ENCODE peak calls at places on chromosome 1, in ten cellular contexts. One of them, this sample, is unnamed.

GRCh38 chr1:10779841-10780240 is 16.6 kb downstream of the CASZ1 start:
- DNase-seq in mesothelial cell of epicardium: no peak
- DNase-seq in hepatic stellate cell: no peak
- DNase-seq in HTR-8/SVneo: no peak
- DNase-seq in activated naive CD8-positive, alpha-beta T cell treated with anti-CD3 and anti-CD28 coated beads, Interleukin-2, amount 10 ng/mL, durations not matched to agents 7 days and 5 days: no peak
- DNase-seq in NCI-H774: no peak
- DNase-seq in mucosa of descending colon: peak
- DNase-seq in cardiac fibroblast: no peak
- DNase-seq in stimulated activated CD4-positive, alpha-beta T cell treated with anti-CD3 and anti-CD28 coated beads, Interleukin-12 subunit alpha, Interleukin-12 subunit beta, amount 100 ng/mL, for 4 hours: no peak
- DNase-seq in endothelial cell: no peak
- DNase-seq in this sample: no peak

GRCh38 chr1:207866471-207867135 is 44.3 kb downstream of the CD34 start:
- DNase-seq in cardiac fibroblast: peak
- DNase-seq in endothelial cell: no peak
- DNase-seq in hepatic stellate cell: peak
- DNase-seq in HTR-8/SVneo: no peak
- DNase-seq in mucosa of descending colon: peak
- DNase-seq in stimulated activated CD4-positive, alpha-beta T cell treated with anti-CD3 and anti-CD28 coated beads, Interleukin-12 subunit alpha, Interleukin-12 subunit beta, amount 100 ng/mL, for 4 hours: no peak
- DNase-seq in mesothelial cell of epicardium: no peak
- DNase-seq in NCI-H774: no peak
- DNase-seq in activated naive CD8-positive, alpha-beta T cell treated with anti-CD3 and anti-CD28 coated beads, Interleukin-2, amount 10 ng/mL, durations not matched to agents 7 days and 5 days: no peak
- DNase-seq in this sample: no peak

GRCh38 chr1:205700865-205701401 is 20.6 kb upstream of the SLC45A3 start:
- DNase-seq in hepatic stellate cell: no peak
- DNase-seq in mesothelial cell of epicardium: no peak
- DNase-seq in HTR-8/SVneo: no peak
- DNase-seq in cardiac fibroblast: peak
- DNase-seq in mucosa of descending colon: no peak
- DNase-seq in NCI-H774: no peak
- DNase-seq in endothelial cell: peak
- DNase-seq in activated naive CD8-positive, alpha-beta T cell treated with anti-CD3 and anti-CD28 coated beads, Interleukin-2, amount 10 ng/mL, durations not matched to agents 7 days and 5 days: no peak
- DNase-seq in stimulated activated CD4-positive, alpha-beta T cell treated with anti-CD3 and anti-CD28 coated beads, Interleukin-12 subunit alpha, Interleukin-12 subunit beta, amount 100 ng/mL, for 4 hours: no peak
- DNase-seq in this sample: no peak

GRCh38 chr1:196669051-196669450 is 17.2 kb downstream of the CFH start:
- DNase-seq in hepatic stellate cell: no peak
- DNase-seq in mesothelial cell of epicardium: no peak
- DNase-seq in HTR-8/SVneo: no peak
- DNase-seq in cardiac fibroblast: no peak
- DNase-seq in NCI-H774: no peak
- DNase-seq in activated naive CD8-positive, alpha-beta T cell treated with anti-CD3 and anti-CD28 coated beads, Interleukin-2, amount 10 ng/mL, durations not matched to agents 7 days and 5 days: no peak
- DNase-seq in mucosa of descending colon: no peak
- DNase-seq in stimulated activated CD4-positive, alpha-beta T cell treated with anti-CD3 and anti-CD28 coated beads, Interleukin-12 subunit alpha, Interleukin-12 subunit beta, amount 100 ng/mL, for 4 hours: no peak
- DNase-seq in endothelial cell: no peak
- DNase-seq in this sample: no peak

GRCh38 chr1:213389061-213389581 is 338.1 kb downstream of the RPS6KC1 start:
- DNase-seq in mesothelial cell of epicardium: no peak
- DNase-seq in NCI-H774: no peak
- DNase-seq in mucosa of descending colon: no peak
- DNase-seq in stimulated activated CD4-positive, alpha-beta T cell treated with anti-CD3 and anti-CD28 coated beads, Interleukin-12 subunit alpha, Interleukin-12 subunit beta, amount 100 ng/mL, for 4 hours: no peak
- DNase-seq in hepatic stellate cell: no peak
- DNase-seq in activated naive CD8-positive, alpha-beta T cell treated with anti-CD3 and anti-CD28 coated beads, Interleukin-2, amount 10 ng/mL, durations not matched to agents 7 days and 5 days: no peak
- DNase-seq in cardiac fibroblast: no peak
- DNase-seq in endothelial cell: no peak
- DNase-seq in HTR-8/SVneo: no peak
- DNase-seq in this sample: no peak

GRCh38 chr1:160186246-160186645 is 4.1 kb upstream of the CASQ1 start:
- DNase-seq in mesothelial cell of epicardium: no peak
- DNase-seq in cardiac fibroblast: no peak
- DNase-seq in endothelial cell: no peak
- DNase-seq in HTR-8/SVneo: no peak
- DNase-seq in stimulated activated CD4-positive, alpha-beta T cell treated with anti-CD3 and anti-CD28 coated beads, Interleukin-12 subunit alpha, Interleukin-12 subunit beta, amount 100 ng/mL, for 4 hours: no peak
- DNase-seq in hepatic stellate cell: no peak
- DNase-seq in activated naive CD8-positive, alpha-beta T cell treated with anti-CD3 and anti-CD28 coated beads, Interleukin-2, amount 10 ng/mL, durations not matched to agents 7 days and 5 days: no peak
- DNase-seq in mucosa of descending colon: no peak
- DNase-seq in NCI-H774: no peak
- DNase-seq in this sample: no peak

GRCh38 chr1:92951141-92951582 is 10.1 kb downstream of the DIPK1A start:
- DNase-seq in mucosa of descending colon: peak
- DNase-seq in endothelial cell: no peak
- DNase-seq in hepatic stellate cell: peak
- DNase-seq in stimulated activated CD4-positive, alpha-beta T cell treated with anti-CD3 and anti-CD28 coated beads, Interleukin-12 subunit alpha, Interleukin-12 subunit beta, amount 100 ng/mL, for 4 hours: no peak
- DNase-seq in activated naive CD8-positive, alpha-beta T cell treated with anti-CD3 and anti-CD28 coated beads, Interleukin-2, amount 10 ng/mL, durations not matched to agents 7 days and 5 days: no peak
- DNase-seq in mesothelial cell of epicardium: no peak
- DNase-seq in HTR-8/SVneo: no peak
- DNase-seq in NCI-H774: no peak
- DNase-seq in cardiac fibroblast: peak
- DNase-seq in this sample: peak

GRCh38 chr1:188557052-188557451 is 1728.3 kb downstream of the PLA2G4A start:
- DNase-seq in mesothelial cell of epicardium: no peak
- DNase-seq in NCI-H774: no peak
- DNase-seq in HTR-8/SVneo: no peak
- DNase-seq in cardiac fibroblast: no peak
- DNase-seq in endothelial cell: no peak
- DNase-seq in stimulated activated CD4-positive, alpha-beta T cell treated with anti-CD3 and anti-CD28 coated beads, Interleukin-12 subunit alpha, Interleukin-12 subunit beta, amount 100 ng/mL, for 4 hours: no peak
- DNase-seq in mucosa of descending colon: no peak
- DNase-seq in activated naive CD8-positive, alpha-beta T cell treated with anti-CD3 and anti-CD28 coated beads, Interleukin-2, amount 10 ng/mL, durations not matched to agents 7 days and 5 days: no peak
- DNase-seq in hepatic stellate cell: no peak
- DNase-seq in this sample: no peak

GRCh38 chr1:102942324-102942723 is 166.0 kb downstream of the COL11A1 start:
- DNase-seq in cardiac fibroblast: peak
- DNase-seq in mucosa of descending colon: no peak
- DNase-seq in endothelial cell: no peak
- DNase-seq in NCI-H774: no peak
- DNase-seq in hepatic stellate cell: no peak
- DNase-seq in stimulated activated CD4-positive, alpha-beta T cell treated with anti-CD3 and anti-CD28 coated beads, Interleukin-12 subunit alpha, Interleukin-12 subunit beta, amount 100 ng/mL, for 4 hours: no peak
- DNase-seq in HTR-8/SVneo: no peak
- DNase-seq in activated naive CD8-positive, alpha-beta T cell treated with anti-CD3 and anti-CD28 coated beads, Interleukin-2, amount 10 ng/mL, durations not matched to agents 7 days and 5 days: no peak
- DNase-seq in mesothelial cell of epicardium: no peak
- DNase-seq in this sample: no peak

GRCh38 chr1:234486858-234487830 is 8.2 kb upstream of the TARBP1 start:
- DNase-seq in endothelial cell: no peak
- DNase-seq in cardiac fibroblast: peak
- DNase-seq in HTR-8/SVneo: peak
- DNase-seq in mucosa of descending colon: peak
- DNase-seq in mesothelial cell of epicardium: no peak
- DNase-seq in activated naive CD8-positive, alpha-beta T cell treated with anti-CD3 and anti-CD28 coated beads, Interleukin-2, amount 10 ng/mL, durations not matched to agents 7 days and 5 days: no peak
- DNase-seq in hepatic stellate cell: peak
- DNase-seq in stimulated activated CD4-positive, alpha-beta T cell treated with anti-CD3 and anti-CD28 coated beads, Interleukin-12 subunit alpha, Interleukin-12 subunit beta, amount 100 ng/mL, for 4 hours: no peak
- DNase-seq in NCI-H774: no peak
- DNase-seq in this sample: peak

GRCh38 chr1:156126701-156127534 is 12.4 kb downstream of the LMNA start:
- DNase-seq in hepatic stellate cell: peak
- DNase-seq in endothelial cell: no peak
- DNase-seq in cardiac fibroblast: peak
- DNase-seq in mucosa of descending colon: peak
- DNase-seq in mesothelial cell of epicardium: no peak
- DNase-seq in NCI-H774: no peak
- DNase-seq in HTR-8/SVneo: no peak
- DNase-seq in stimulated activated CD4-positive, alpha-beta T cell treated with anti-CD3 and anti-CD28 coated beads, Interleukin-12 subunit alpha, Interleukin-12 subunit beta, amount 100 ng/mL, for 4 hours: peak
- DNase-seq in activated naive CD8-positive, alpha-beta T cell treated with anti-CD3 and anti-CD28 coated beads, Interleukin-2, amount 10 ng/mL, durations not matched to agents 7 days and 5 days: peak
- DNase-seq in this sample: no peak

GRCh38 chr1:217137210-217137871 is 414.1 kb upstream of the ESRRG start:
- DNase-seq in mesothelial cell of epicardium: no peak
- DNase-seq in activated naive CD8-positive, alpha-beta T cell treated with anti-CD3 and anti-CD28 coated beads, Interleukin-2, amount 10 ng/mL, durations not matched to agents 7 days and 5 days: no peak
- DNase-seq in hepatic stellate cell: no peak
- DNase-seq in HTR-8/SVneo: no peak
- DNase-seq in stimulated activated CD4-positive, alpha-beta T cell treated with anti-CD3 and anti-CD28 coated beads, Interleukin-12 subunit alpha, Interleukin-12 subunit beta, amount 100 ng/mL, for 4 hours: no peak
- DNase-seq in NCI-H774: no peak
- DNase-seq in endothelial cell: peak
- DNase-seq in cardiac fibroblast: no peak
- DNase-seq in mucosa of descending colon: no peak
- DNase-seq in this sample: no peak